ENCODE peak calls at places on chromosomes 13 and 19, in eight cellular contexts. S is T-helper 2 cell; N is stimulated activated CD8-positive, alpha-beta memory T cell treated with anti-CD3 and anti-CD28 coated beads, Interleukin-15, amount 100 ng/mL, for 4 hours; F is heart left ventricle; V is NCI-H146; M is AG09319; E is transverse colon; H is endodermal cell. G is an unnamed sample.

GRCh38 chr13:49308977-49309408 is 61.3 kb downstream of the CDADC1 start:
- DNase-seq in H (no peak), S (no peak), V (no peak), F (no peak), N (no peak), M (no peak), E (no peak), G (no peak)

GRCh38 chr19:38729653-38730469 is 14.4 kb downstream of the CAPN12 start:
- DNase-seq in V (peak), E (peak), H (peak), F (peak), N (peak), M (no peak), S (peak), G (peak)

GRCh38 chr13:50309200-50309848 is 294.1 kb downstream of the KCNRG start:
- DNase-seq in S (no peak), V (no peak), N (no peak), H (no peak), E (no peak), F (no peak), M (no peak), G (no peak)

GRCh38 chr13:90068658-90069057 is 1278.8 kb upstream of the MIR17HG start:
- DNase-seq in F (no peak), N (no peak), H (no peak), M (no peak), S (no peak), V (no peak), E (no peak), G (no peak)

GRCh38 chr19:2578391-2578826 is 102.5 kb downstream of the GADD45B start:
- DNase-seq in V (no peak), N (no peak), E (peak), M (no peak), H (peak), F (no peak), S (no peak), G (no peak)

GRCh38 chr19:38538793-38539528 is 78.8 kb downstream of the MAP4K1 start:
- DNase-seq in N (no peak), S (peak), H (no peak), V (no peak), M (no peak), F (no peak), E (no peak), G (no peak)

GRCh38 chr13:110431851-110432294 is 124.8 kb downstream of the COL4A2 start:
- DNase-seq in E (no peak), M (no peak), F (no peak), H (no peak), S (no peak), N (no peak), V (no peak), G (no peak)

GRCh38 chr19:43738780-43739211 is 16.0 kb downstream of the SMG9 start:
- DNase-seq in S (no peak), N (no peak), M (no peak), F (no peak), H (peak), V (no peak), E (peak), G (no peak)